ENCODE peak calls at places on chromosomes 3 and 15, in seven cellular contexts. I, A, F, Y, X, P and W are unnamed samples.

GRCh38 chr15:29554531-29554930 is 267.7 kb downstream of the TJP1 start:
- DNase-seq in P (no peak), Y (no peak), I (no peak), X (peak; percentile 35), A (no peak), F (no peak), W (no peak)

GRCh38 chr15:88681610-88682221 is 42.9 kb downstream of the ISG20 start:
- DNase-seq in F (no peak), A (no peak), X (no peak), P (peak; percentile 76), Y (no peak), I (no peak), W (peak; percentile 58)

GRCh38 chr3:13581485-13582365 is 32.8 kb downstream of the FBLN2 start:
- DNase-seq in A (peak; percentile 37), I (peak; percentile 81), F (no peak), X (no peak), P (peak; percentile 22), Y (no peak), W (peak; percentile 58)

GRCh38 chr15:70618929-70619328 is 144.4 kb downstream of the UACA start:
- DNase-seq in I (no peak), A (no peak), X (no peak), F (no peak), P (no peak), Y (no peak), W (no peak)

GRCh38 chr15:76196949-76197315 is 114.3 kb downstream of the ETFA start:
- DNase-seq in F (no peak), A (no peak), Y (peak; percentile 53), P (peak; percentile 43), X (no peak), I (peak; percentile 44), W (no peak)

GRCh38 chr3:105662326-105662725 is 206.5 kb downstream of the CBLB start:
- DNase-seq in Y (no peak), X (peak; percentile 36), F (no peak), A (no peak), P (no peak), I (no peak), W (no peak)

GRCh38 chr3:84125201-84125721 is 833.5 kb upstream of the CADM2 start:
- DNase-seq in P (no peak), F (no peak), I (no peak), A (no peak), Y (no peak), X (no peak), W (no peak)

GRCh38 chr15:69703495-69704187 is 251.0 kb downstream of the RPLP1 start:
- DNase-seq in X (no peak), F (no peak), A (peak; percentile 27), Y (no peak), P (no peak), I (no peak), W (no peak)

GRCh38 chr3:142916611-142917010 is 27.7 kb upstream of the PCOLCE2 start:
- DNase-seq in P (no peak), I (no peak), Y (no peak), F (no peak), A (no peak), X (peak; percentile 50), W (peak; percentile 39)

GRCh38 chr3:183378008-183378407 is 50.4 kb downstream of the MCF2L2 start:
- DNase-seq in X (no peak), Y (no peak), I (no peak), P (no peak), F (no peak), A (no peak), W (no peak)

GRCh38 chr3:146640955-146641867 is 36.1 kb upstream of the PLSCR5 start:
- DNase-seq in F (peak; percentile 56), A (peak; percentile 57), P (peak; percentile 25), X (peak; percentile 71), Y (no peak), I (peak; percentile 7), W (no peak)

GRCh38 chr3:186220365-186220764 is 111.5 kb upstream of the ETV5 start:
- DNase-seq in A (no peak), X (no peak), F (no peak), I (no peak), P (no peak), Y (peak; percentile 44), W (peak; percentile 59)

GRCh38 chr3:179819379-179819778 is 166.5 kb downstream of the USP13 start:
- DNase-seq in Y (no peak), I (no peak), P (peak; percentile 58), A (peak; percentile 36), F (no peak), X (no peak), W (no peak)

GRCh38 chr3:126313166-126313565 is 44.0 kb downstream of the KLF15 start:
- DNase-seq in I (no peak), P (no peak), F (no peak), X (peak; percentile 63), Y (no peak), A (no peak), W (no peak)

GRCh38 chr15:62108411-62108810 is 41.6 kb downstream of the C2CD4A start:
- DNase-seq in P (no peak), Y (no peak), F (no peak), X (no peak), A (no peak), I (no peak), W (no peak)

GRCh38 chr3:178419078-178419477 is 117.2 kb upstream of the KCNMB2 start:
- DNase-seq in P (no peak), X (peak; percentile 78), A (peak; percentile 31), Y (no peak), I (no peak), F (no peak), W (no peak)

GRCh38 chr3:50158747-50159146 is 3.6 kb downstream of the SEMA3F start:
- DNase-seq in A (no peak), P (no peak), F (no peak), I (no peak), Y (no peak), X (no peak), W (no peak)
- TF ChIP-seq CTCF in A (peak; percentile 11), P (no peak), F (no peak), I (no peak), Y (no peak), X (no peak), W (no peak)

GRCh38 chr3:79657076-79657475 is 110.7 kb downstream of the ROBO1 start:
- DNase-seq in I (no peak), Y (no peak), P (no peak), F (no peak), X (no peak), A (no peak), W (no peak)
- TF ChIP-seq CTCF in I (no peak), Y (no peak), P (no peak), F (no peak), X (no peak), A (no peak), W (no peak)

DNA sequence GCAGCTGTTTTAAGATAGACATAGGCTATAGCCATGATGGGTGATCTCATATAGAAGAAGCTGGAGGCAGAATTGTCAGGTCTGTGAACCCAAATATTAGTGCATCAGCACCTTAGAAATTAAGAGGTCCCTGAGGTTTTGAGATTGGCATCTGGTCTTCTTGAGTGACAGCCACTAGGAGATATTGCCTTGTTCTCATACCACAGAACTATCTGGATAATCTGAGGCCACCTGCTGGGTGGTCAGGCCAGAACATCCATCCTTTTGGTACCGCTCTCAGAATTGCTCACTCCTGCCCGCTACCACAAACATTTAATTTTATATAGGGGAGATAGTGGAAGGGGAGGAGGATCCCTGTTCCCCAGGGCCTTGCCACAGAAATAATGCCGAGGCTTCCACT is 210.6 kb upstream of the ZPLD1 start:
- DNase-seq in P (no peak), X (peak; percentile 59), Y (no peak), F (peak; percentile 47), A (peak; percentile 34), I (no peak), W (peak; percentile 46)
- TF ChIP-seq CTCF in P (no peak), X (peak; percentile 45), Y (peak; percentile 33), F (peak; percentile 35), A (peak; percentile 37), I (peak; percentile 34), W (peak; percentile 56)

DNA sequence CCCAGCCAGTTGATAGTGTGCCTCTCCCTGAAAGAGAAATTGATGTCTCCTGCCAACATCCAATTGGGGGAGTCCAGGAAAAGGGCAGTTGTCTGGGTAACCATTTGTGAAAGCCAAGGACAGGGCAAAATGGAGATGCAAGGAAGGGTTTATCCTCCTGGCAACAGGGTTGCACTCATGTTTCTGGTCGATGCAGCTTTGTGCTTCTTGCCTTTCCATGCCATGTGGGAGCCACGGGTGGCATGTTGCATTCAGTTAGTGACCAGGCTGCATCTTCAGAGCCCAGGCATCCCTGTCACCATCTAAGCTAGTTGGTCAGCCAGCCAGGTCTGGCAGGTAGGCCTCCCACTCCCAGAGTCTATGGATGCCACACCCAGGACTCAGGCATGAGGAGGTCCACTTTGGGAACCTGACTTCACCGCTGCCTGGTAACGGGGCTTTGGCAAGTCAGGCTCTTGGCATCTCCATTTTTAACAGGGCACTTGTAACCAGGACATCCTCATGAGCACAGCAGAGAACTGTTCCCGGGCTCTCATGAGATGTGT is 153.4 kb downstream of the DNAJB8 start:
- DNase-seq in F (no peak), I (no peak), A (no peak), P (no peak), Y (peak; percentile 5), X (no peak), W (no peak)
- TF ChIP-seq CTCF in F (no peak), I (no peak), A (no peak), P (no peak), Y (no peak), X (no peak), W (no peak)

GRCh38 chr3:76043746-76044145 is 258.4 kb upstream of the ZNF717 start:
- DNase-seq in Y (no peak), P (no peak), A (no peak), F (no peak), I (no peak), X (no peak), W (no peak)

GRCh38 chr3:76047368-76047767 is 262.0 kb upstream of the ZNF717 start:
- DNase-seq in X (no peak), A (no peak), Y (no peak), P (no peak), I (no peak), F (no peak), W (no peak)

GRCh38 chr3:76039431-76039830 is 254.1 kb upstream of the ZNF717 start:
- DNase-seq in X (peak; percentile 49), P (no peak), A (no peak), F (no peak), I (no peak), Y (no peak), W (peak; percentile 29)

GRCh38 chr3:76040946-76041345 is 255.6 kb upstream of the ZNF717 start:
- DNase-seq in I (no peak), F (no peak), A (peak; percentile 1), P (no peak), Y (no peak), X (peak; percentile 58), W (peak; percentile 59)

GRCh38 chr3:76044601-76045600 is 259.6 kb upstream of the ZNF717 start:
- DNase-seq in I (no peak), X (peak; percentile 60), Y (no peak), A (peak; percentile 16), F (peak; percentile 6), P (peak; percentile 70), W (no peak)
- TF ChIP-seq CTCF in I (no peak), X (peak; percentile 29), Y (no peak), A (peak; percentile 13), F (no peak), P (peak; percentile 26), W (peak; percentile 49)